ENCODE peak calls at places on chromosomes 7 and 10, in four cellular contexts. One of them, this sample, is unnamed.

GRCh38 chr7:27709137-27710075 is 30.6 kb upstream of the TAX1BP1 start:
- DNase-seq in RWPE1: no peak
- DNase-seq in AG09309: peak; percentile 53
- DNase-seq in cardiac fibroblast: peak; percentile 82
- DNase-seq in this sample: no peak

GRCh38 chr7:7696458-7697119 is 21.8 kb downstream of the RPA3 start:
- DNase-seq in RWPE1: peak; percentile 24
- DNase-seq in AG09309: no peak
- DNase-seq in cardiac fibroblast: peak; percentile 51
- DNase-seq in this sample: no peak

GRCh38 chr10:96565774-96566173 is 21.0 kb downstream of the TM9SF3 start:
- DNase-seq in RWPE1: no peak
- DNase-seq in AG09309: no peak
- DNase-seq in cardiac fibroblast: peak; percentile 52
- DNase-seq in this sample: no peak

GRCh38 chr10:66167816-66168215 is 758.0 kb upstream of the LRRTM3 start:
- DNase-seq in AG09309: no peak
- DNase-seq in RWPE1: peak; percentile 6
- DNase-seq in cardiac fibroblast: peak; percentile 58
- DNase-seq in this sample: no peak

GRCh38 chr7:158031820-158032424 is 555.7 kb downstream of the PTPRN2 start:
- DNase-seq in AG09309: no peak
- DNase-seq in RWPE1: no peak
- DNase-seq in cardiac fibroblast: no peak
- DNase-seq in this sample: no peak

GRCh38 chr10:58642283-58642682 is 129.6 kb downstream of the BICC1 start:
- DNase-seq in cardiac fibroblast: peak; percentile 91
- DNase-seq in RWPE1: no peak
- DNase-seq in AG09309: no peak
- DNase-seq in this sample: no peak

GRCh38 chr7:1279041-1279440 is 46.4 kb downstream of the UNCX start:
- DNase-seq in AG09309: no peak
- DNase-seq in RWPE1: no peak
- DNase-seq in cardiac fibroblast: no peak
- DNase-seq in this sample: no peak

GRCh38 chr10:118521415-118522117 is 73.9 kb downstream of the PRLHR start:
- DNase-seq in RWPE1: no peak
- DNase-seq in AG09309: no peak
- DNase-seq in cardiac fibroblast: no peak
- DNase-seq in this sample: no peak

GRCh38 chr7:5584821-5585220 is 161.2 kb upstream of the TNRC18 start:
- DNase-seq in RWPE1: no peak
- DNase-seq in AG09309: no peak
- DNase-seq in cardiac fibroblast: no peak
- DNase-seq in this sample: no peak

GRCh38 chr7:47032171-47032915 is 549.6 kb downstream of the TNS3 start:
- DNase-seq in AG09309: no peak
- DNase-seq in cardiac fibroblast: peak; percentile 33
- DNase-seq in RWPE1: no peak
- DNase-seq in this sample: no peak

GRCh38 chr10:21976280-21976679 is 27.2 kb downstream of the DNAJC1 start:
- DNase-seq in AG09309: no peak
- DNase-seq in RWPE1: no peak
- DNase-seq in cardiac fibroblast: no peak
- DNase-seq in this sample: no peak

GRCh38 chr10:47195274-47195885 is 104.6 kb upstream of the GDF10 start:
- DNase-seq in RWPE1: no peak
- DNase-seq in AG09309: no peak
- DNase-seq in cardiac fibroblast: no peak
- DNase-seq in this sample: no peak

GRCh38 chr10:930415-931325 is 835 bp downstream of the LARP4B start:
- DNase-seq in RWPE1: peak; percentile 59
- DNase-seq in AG09309: no peak
- DNase-seq in cardiac fibroblast: peak; percentile 37
- DNase-seq in this sample: peak; percentile 40

GRCh38 chr10:6918305-6918704 is 338.2 kb upstream of the PRKCQ start:
- DNase-seq in cardiac fibroblast: no peak
- DNase-seq in AG09309: no peak
- DNase-seq in RWPE1: no peak
- DNase-seq in this sample: peak; percentile 62

GRCh38 chr7:64999165-65000004 is 7.1 kb downstream of the ERV3-1 start:
- DNase-seq in RWPE1: peak; percentile 54
- DNase-seq in cardiac fibroblast: peak; percentile 97
- DNase-seq in AG09309: peak; percentile 84
- DNase-seq in this sample: no peak

GRCh38 chr10:88781206-88781605 is 21.3 kb upstream of the LIPM start:
- DNase-seq in RWPE1: no peak
- DNase-seq in cardiac fibroblast: peak; percentile 22
- DNase-seq in AG09309: no peak
- DNase-seq in this sample: no peak

GRCh38 chr7:154777023-154777422 is 225.9 kb downstream of the PAXIP1 start:
- DNase-seq in RWPE1: peak; percentile 61
- DNase-seq in AG09309: no peak
- DNase-seq in cardiac fibroblast: peak; percentile 0
- DNase-seq in this sample: no peak
- TF ChIP-seq CTCF in RWPE1: no peak
- TF ChIP-seq CTCF in AG09309: no peak
- TF ChIP-seq CTCF in cardiac fibroblast: no peak
- TF ChIP-seq CTCF in this sample: no peak

DNA sequence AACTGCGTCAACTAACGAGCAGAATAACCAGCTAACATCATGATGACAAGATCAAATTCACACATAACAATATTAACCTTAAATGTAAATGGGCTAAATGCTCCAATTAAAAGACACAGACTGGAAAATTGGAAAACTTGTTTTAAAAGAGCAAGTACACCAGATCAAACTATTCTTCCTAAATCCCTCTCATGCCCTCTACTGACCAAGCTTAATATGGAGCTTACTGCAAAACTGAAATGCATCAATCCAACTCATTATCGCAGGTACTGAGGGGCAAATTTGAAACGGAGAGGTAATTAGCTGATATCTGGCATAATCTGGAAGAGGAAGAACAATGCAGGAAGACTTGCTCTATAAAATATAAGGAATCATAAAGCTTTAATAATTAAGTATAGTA is 1223.8 kb downstream of the NXPH1 start:
- DNase-seq in cardiac fibroblast: no peak
- DNase-seq in AG09309: no peak
- DNase-seq in RWPE1: no peak
- DNase-seq in this sample: no peak
- TF ChIP-seq CTCF in cardiac fibroblast: no peak
- TF ChIP-seq CTCF in AG09309: no peak
- TF ChIP-seq CTCF in RWPE1: no peak
- TF ChIP-seq CTCF in this sample: no peak

GRCh38 chr10:70863470-70864160 is 24.8 kb downstream of the PCBD1 start:
- DNase-seq in RWPE1: no peak
- DNase-seq in cardiac fibroblast: no peak
- DNase-seq in AG09309: no peak
- DNase-seq in this sample: no peak
- TF ChIP-seq CTCF in RWPE1: no peak
- TF ChIP-seq CTCF in cardiac fibroblast: no peak
- TF ChIP-seq CTCF in AG09309: peak; percentile 21
- TF ChIP-seq CTCF in this sample: no peak

GRCh38 chr7:30900053-30900452 is 11.6 kb upstream of the AQP1 start:
- DNase-seq in AG09309: no peak
- DNase-seq in cardiac fibroblast: no peak
- DNase-seq in RWPE1: no peak
- DNase-seq in this sample: no peak

GRCh38 chr7:30900803-30901362 is 10.8 kb upstream of the AQP1 start:
- DNase-seq in RWPE1: no peak
- DNase-seq in AG09309: no peak
- DNase-seq in cardiac fibroblast: no peak
- DNase-seq in this sample: no peak

GRCh38 chr7:30899066-30899465 is 12.6 kb upstream of the AQP1 start:
- DNase-seq in cardiac fibroblast: no peak
- DNase-seq in RWPE1: no peak
- DNase-seq in AG09309: no peak
- DNase-seq in this sample: no peak

GRCh38 chr7:30898411-30898810 is 13.2 kb upstream of the AQP1 start:
- DNase-seq in RWPE1: no peak
- DNase-seq in AG09309: no peak
- DNase-seq in cardiac fibroblast: no peak
- DNase-seq in this sample: no peak

GRCh38 chr7:30899630-30900029 is 12.0 kb upstream of the AQP1 start:
- DNase-seq in RWPE1: no peak
- DNase-seq in cardiac fibroblast: no peak
- DNase-seq in AG09309: no peak
- DNase-seq in this sample: no peak
- TF ChIP-seq CTCF in RWPE1: no peak
- TF ChIP-seq CTCF in cardiac fibroblast: no peak
- TF ChIP-seq CTCF in AG09309: no peak
- TF ChIP-seq CTCF in this sample: no peak

GRCh38 chr10:15267496-15267895 is 99.0 kb upstream of the NMT2 start:
- DNase-seq in AG09309: no peak
- DNase-seq in cardiac fibroblast: no peak
- DNase-seq in RWPE1: no peak
- DNase-seq in this sample: no peak
- TF ChIP-seq CTCF in AG09309: peak; percentile 7
- TF ChIP-seq CTCF in cardiac fibroblast: peak; percentile 7
- TF ChIP-seq CTCF in RWPE1: no peak
- TF ChIP-seq CTCF in this sample: no peak

GRCh38 chr10:60883187-60883586 is 60.8 kb downstream of the RHOBTB1 start:
- DNase-seq in cardiac fibroblast: peak; percentile 60
- DNase-seq in RWPE1: peak; percentile 4
- DNase-seq in AG09309: no peak
- DNase-seq in this sample: no peak
- TF ChIP-seq CTCF in cardiac fibroblast: peak; percentile 58
- TF ChIP-seq CTCF in RWPE1: no peak
- TF ChIP-seq CTCF in AG09309: peak; percentile 52
- TF ChIP-seq CTCF in this sample: no peak

GRCh38 chr7:105816954-105817615 is 59.3 kb downstream of the ATXN7L1 start:
- DNase-seq in cardiac fibroblast: no peak
- DNase-seq in AG09309: no peak
- DNase-seq in RWPE1: no peak
- DNase-seq in this sample: no peak

GRCh38 chr7:105819559-105819958 is 56.8 kb downstream of the ATXN7L1 start:
- DNase-seq in cardiac fibroblast: no peak
- DNase-seq in AG09309: no peak
- DNase-seq in RWPE1: no peak
- DNase-seq in this sample: no peak

GRCh38 chr7:105821527-105821926 is 54.9 kb downstream of the ATXN7L1 start:
- DNase-seq in RWPE1: no peak
- DNase-seq in cardiac fibroblast: no peak
- DNase-seq in AG09309: no peak
- DNase-seq in this sample: no peak

GRCh38 chr7:105822806-105823205 is 53.6 kb downstream of the ATXN7L1 start:
- DNase-seq in RWPE1: no peak
- DNase-seq in cardiac fibroblast: no peak
- DNase-seq in AG09309: no peak
- DNase-seq in this sample: no peak

DNA sequence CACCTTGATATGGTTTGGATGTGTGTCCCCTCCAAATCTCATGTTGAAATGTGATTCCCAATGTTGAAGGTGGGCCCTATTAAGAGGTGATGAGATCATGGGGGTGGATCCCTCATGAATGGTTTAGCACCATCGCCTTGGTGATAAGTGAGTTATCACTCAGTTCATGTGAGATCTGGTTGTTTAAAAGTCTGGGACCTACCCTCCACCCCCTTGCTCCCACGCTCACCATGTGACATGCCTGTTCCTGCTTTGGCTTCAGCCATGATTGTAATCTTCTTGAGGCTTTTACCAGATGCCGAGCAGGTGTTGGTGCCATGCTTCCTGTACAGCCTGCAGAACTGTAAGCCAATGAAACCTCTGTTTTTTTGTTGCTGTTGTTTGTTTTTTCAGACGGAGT is 55.7 kb downstream of the ATXN7L1 start:
- DNase-seq in RWPE1: no peak
- DNase-seq in cardiac fibroblast: no peak
- DNase-seq in AG09309: no peak
- DNase-seq in this sample: no peak
- TF ChIP-seq CTCF in RWPE1: no peak
- TF ChIP-seq CTCF in cardiac fibroblast: no peak
- TF ChIP-seq CTCF in AG09309: no peak
- TF ChIP-seq CTCF in this sample: no peak